ENCODE peak calls at places on chromosomes 7 and 10, in eight cellular contexts. E, R, A, U, T, Y, D and H are unnamed samples.

GRCh38 chr10:44253769-44254462 is 131.0 kb downstream of the CXCL12 start:
- DNase-seq in D (no peak), U (no peak), Y (peak; percentile 64), E (no peak), R (peak; percentile 82), T (no peak), A (peak; percentile 73), H (no peak)

GRCh38 chr7:26454180-26454579 is 162.5 kb downstream of the SNX10 start:
- DNase-seq in E (no peak), Y (no peak), R (no peak), D (no peak), A (no peak), T (no peak), U (no peak), H (no peak)

GRCh38 chr10:91350651-91351081 is 59.5 kb upstream of the HECTD2 start:
- DNase-seq in A (peak; percentile 31), R (peak; percentile 19), Y (no peak), D (no peak), E (no peak), U (no peak), T (no peak), H (no peak)

GRCh38 chr7:16739863-16740622 is 13.5 kb upstream of the TSPAN13 start:
- DNase-seq in U (no peak), D (no peak), R (peak; percentile 98), Y (no peak), A (peak; percentile 97), T (peak; percentile 67), E (no peak), H (no peak)

GRCh38 chr7:38905026-38905759 is 3.8 kb downstream of the VPS41 start:
- DNase-seq in T (no peak), U (no peak), E (no peak), A (peak; percentile 53), R (no peak), D (no peak), Y (no peak), H (no peak)

GRCh38 chr7:54967384-54967783 is 51.4 kb upstream of the EGFR start:
- DNase-seq in U (no peak), R (no peak), A (peak; percentile 68), Y (no peak), E (no peak), T (peak; percentile 96), D (no peak), H (no peak)

GRCh38 chr7:28297821-28298439 is 114.4 kb upstream of the CREB5 start:
- DNase-seq in Y (no peak), T (no peak), R (no peak), D (no peak), U (no peak), A (no peak), E (no peak), H (no peak)

GRCh38 chr7:42194218-42194617 is 42.8 kb downstream of the GLI3 start:
- DNase-seq in U (no peak), T (no peak), D (no peak), Y (no peak), R (no peak), A (no peak), E (no peak), H (no peak)

GRCh38 chr10:103789771-103790201 is 65.6 kb downstream of the SH3PXD2A start:
- DNase-seq in Y (no peak), R (no peak), D (no peak), A (no peak), T (no peak), E (peak; percentile 93), U (peak; percentile 81), H (no peak)

GRCh38 chr7:7772385-7772784 is 54.0 kb upstream of the RPA3 start:
- DNase-seq in E (no peak), Y (no peak), T (peak; percentile 29), R (peak; percentile 36), A (peak; percentile 56), D (no peak), U (no peak), H (no peak)

GRCh38 chr7:106111671-106112117 is 418 bp downstream of the SYPL1 start:
- DNase-seq in T (no peak), E (no peak), R (peak; percentile 89), Y (peak; percentile 74), D (peak; percentile 66), A (peak; percentile 72), U (peak; percentile 80), H (peak; percentile 66)

GRCh38 chr7:43758861-43759683 is 592 bp downstream of the BLVRA start:
- DNase-seq in U (peak; percentile 31), R (peak; percentile 61), T (no peak), D (peak; percentile 59), E (peak; percentile 88), A (peak; percentile 37), Y (peak; percentile 42), H (no peak)

GRCh38 chr7:116499168-116500070 is at the start of gene CAV2:
- DNase-seq in R (peak; percentile 91), A (peak; percentile 53), Y (peak; percentile 71), T (no peak), D (no peak), E (peak; percentile 91), U (peak; percentile 69), H (no peak)

GRCh38 chr7:30465342-30466170 is 13.0 kb downstream of the NOD1 start:
- DNase-seq in E (peak; percentile 79), A (peak; percentile 62), R (peak; percentile 45), U (no peak), Y (no peak), T (no peak), D (no peak), H (no peak)

GRCh38 chr7:30466266-30466665 is 12.3 kb downstream of the NOD1 start:
- DNase-seq in A (no peak), R (no peak), U (no peak), T (no peak), D (no peak), E (peak; percentile 73), Y (no peak), H (no peak)

GRCh38 chr7:30463400-30464145 is 15.0 kb downstream of the NOD1 start:
- DNase-seq in A (no peak), R (no peak), U (no peak), T (no peak), Y (no peak), E (no peak), D (no peak), H (no peak)

GRCh38 chr7:30467275-30467674 is 11.3 kb downstream of the NOD1 start:
- DNase-seq in A (no peak), D (no peak), T (no peak), R (no peak), E (no peak), Y (no peak), U (no peak), H (no peak)

GRCh38 chr7:30464231-30464660 is 14.3 kb downstream of the NOD1 start:
- DNase-seq in Y (no peak), R (peak; percentile 48), D (no peak), U (no peak), T (no peak), E (peak; percentile 83), A (no peak), H (no peak)
- H3K4me3 ChIP-seq in Y (no peak overlapping the region), R (no peak overlapping the region), D (no peak overlapping the region), U (no peak overlapping the region), T (no peak overlapping the region), E (no peak overlapping the region), A (no peak overlapping the region), H (no peak overlapping the region)

DNA sequence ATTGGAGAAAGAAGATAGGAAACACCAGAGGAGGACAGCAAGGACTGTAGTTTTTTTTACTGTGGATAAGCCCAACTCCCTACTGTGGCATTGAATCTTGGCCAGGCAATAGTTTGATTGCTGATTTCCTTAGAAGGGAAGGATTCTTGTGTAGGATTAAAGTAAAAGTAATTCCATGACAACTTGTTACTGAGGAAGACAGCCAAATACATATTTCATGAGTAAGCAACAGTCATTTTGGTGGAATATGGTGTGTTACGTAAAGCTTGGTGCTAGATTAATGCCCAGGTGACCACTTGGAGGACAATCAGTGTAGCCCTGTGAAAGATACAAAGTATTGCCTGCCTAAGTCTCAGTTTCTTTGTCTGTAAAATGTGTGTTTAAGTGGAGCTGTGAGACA is 591.0 kb downstream of the AUTS2 start:
- DNase-seq in Y (no peak), A (no peak), T (no peak), D (no peak), U (no peak), R (no peak), E (no peak), H (no peak)
- TF ChIP-seq CTCF in Y (no peak), A (no peak), T (no peak), D (no peak), U (no peak), R (no peak), E (no peak), H (no peak)

GRCh38 chr7:100951172-100951571 is 1.8 kb downstream of the MUC3A start:
- DNase-seq in Y (no peak), U (no peak), R (no peak), A (peak; percentile 14), E (no peak), T (no peak), D (no peak), H (no peak)

GRCh38 chr7:100947792-100948191 is 1.5 kb upstream of the MUC3A start:
- DNase-seq in E (no peak), R (no peak), T (no peak), Y (no peak), U (no peak), A (no peak), D (no peak), H (no peak)

GRCh38 chr7:100949931-100950443 is 653 bp downstream of the MUC3A start:
- DNase-seq in U (no peak), T (no peak), D (no peak), A (no peak), E (no peak), R (no peak), Y (no peak), H (no peak)

GRCh38 chr7:100946766-100947365 is 2.5 kb upstream of the MUC3A start:
- DNase-seq in U (no peak), R (no peak), T (no peak), A (no peak), E (no peak), Y (no peak), D (no peak), H (no peak)

GRCh38 chr7:100949227-100949930 is at the start of gene MUC3A:
- DNase-seq in E (no peak), U (peak; percentile 32), T (no peak), D (no peak), Y (no peak), R (no peak), A (no peak), H (no peak)
- H3K4me3 ChIP-seq in E (no peak within 1 kb of the TSS), U (no peak within 1 kb of the TSS), T (no peak within 1 kb of the TSS), D (no peak within 1 kb of the TSS), Y (peak within 1 kb of the TSS; percentile 32), R (no peak within 1 kb of the TSS), A (no peak within 1 kb of the TSS), H (no peak within 1 kb of the TSS)

GRCh38 chr10:63987212-63987611 is 466.0 kb downstream of the REEP3 start:
- DNase-seq in Y (no peak), D (no peak), A (no peak), E (no peak), R (no peak), T (no peak), U (no peak), H (no peak)
- TF ChIP-seq CTCF in Y (no peak), D (no peak), A (peak; percentile 17), E (no peak), R (no peak), T (no peak), U (no peak), H (no peak)

GRCh38 chr10:27252267-27253000 is 11.8 kb upstream of the ACBD5 start:
- DNase-seq in U (peak; percentile 79), R (peak; percentile 70), T (no peak), Y (peak; percentile 77), E (peak; percentile 92), D (no peak), A (peak; percentile 72), H (no peak)
- H3K4me3 ChIP-seq in U (peak overlapping the region; percentile 65), R (peak overlapping the region; percentile 51), T (peak overlapping the region; percentile 61), Y (peak overlapping the region; percentile 75), E (peak overlapping the region; percentile 46), D (no peak overlapping the region), A (peak overlapping the region; percentile 71), H (peak overlapping the region; percentile 56)

GRCh38 chr7:80206763-80207162 is 72.1 kb downstream of the GNAI1 start:
- DNase-seq in E (no peak), A (no peak), Y (no peak), U (no peak), D (no peak), T (no peak), R (no peak), H (no peak)
- TF ChIP-seq CTCF in E (no peak), A (no peak), Y (no peak), U (no peak), D (no peak), T (no peak), R (no peak), H (no peak)